ENCODE peak calls at places on chromosomes 5 and 9, in six cellular contexts. G is tibial nerve; V is psoas muscle; B is CD8-positive, alpha-beta T cell; I is mesenchymal stem cell; Y is Karpas-422. C is an unnamed sample.

GRCh38 chr9:134205636-134206316 is 41.4 kb upstream of the RNU6ATAC start:
- DNase-seq in G (peak; percentile 71), V (peak; percentile 77), B (no peak), I (peak; percentile 65), Y (peak; percentile 58), C (no peak)

GRCh38 chr5:35753500-35753899 is 103.2 kb upstream of the IL7R start:
- DNase-seq in G (no peak), V (no peak), B (no peak), I (no peak), Y (no peak), C (no peak)

GRCh38 chr5:52598954-52599353 is 188.8 kb upstream of the ITGA1 start:
- DNase-seq in G (no peak), V (no peak), B (no peak), I (no peak), Y (no peak), C (no peak)

GRCh38 chr5:4113905-4114304 is 518.3 kb downstream of the IRX1 start:
- DNase-seq in G (no peak), V (no peak), B (no peak), I (no peak), Y (no peak), C (no peak)

GRCh38 chr5:102961671-102962070 is 158.3 kb downstream of the GIN1 start:
- DNase-seq in G (no peak), V (no peak), B (no peak), I (no peak), Y (no peak), C (no peak)

GRCh38 chr5:6399978-6400910 is 21.9 kb upstream of the MED10 start:
- DNase-seq in G (no peak), V (no peak), B (no peak), I (peak; percentile 3), Y (no peak), C (no peak)

GRCh38 chr5:180335614-180336233 is 17.4 kb downstream of the GFPT2 start:
- DNase-seq in G (no peak), V (no peak), B (no peak), I (no peak), Y (no peak), C (no peak)

GRCh38 chr5:83745821-83746220 is 25.2 kb upstream of the HAPLN1 start:
- DNase-seq in G (no peak), V (no peak), B (no peak), I (no peak), Y (no peak), C (no peak)

GRCh38 chr5:117748336-117748735 is 1173.7 kb upstream of the SEMA6A start:
- DNase-seq in G (no peak), V (no peak), B (no peak), I (no peak), Y (no peak), C (no peak)

GRCh38 chr5:89260254-89260653 is 377.3 kb upstream of the MEF2C start:
- DNase-seq in G (no peak), V (no peak), B (no peak), I (no peak), Y (no peak), C (no peak)

GRCh38 chr5:59473611-59474010 is 419.9 kb downstream of the PDE4D start:
- DNase-seq in G (no peak), V (no peak), B (no peak), I (peak; percentile 34), Y (no peak), C (no peak)

GRCh38 chr5:171421331-171422262 is 2.1 kb downstream of the FGF18 start:
- DNase-seq in G (no peak), V (peak; percentile 5), B (no peak), I (no peak), Y (no peak), C (no peak)

GRCh38 chr9:120892748-120893584 is 16.0 kb upstream of the PHF19 start:
- DNase-seq in G (no peak), V (no peak), B (peak; percentile 65), I (peak; percentile 31), Y (peak; percentile 88), C (peak; percentile 47)

GRCh38 chr9:93263334-93264229 is 79.6 kb downstream of the WNK2 start:
- DNase-seq in G (no peak), V (no peak), B (no peak), I (no peak), Y (no peak), C (no peak)

GRCh38 chr9:137396227-137396626 is 26.7 kb downstream of the EXD3 start:
- DNase-seq in G (no peak), V (no peak), B (no peak), I (peak; percentile 88), Y (no peak), C (no peak)

GRCh38 chr9:135978650-135979461 is 17.7 kb upstream of the UBAC1 start:
- DNase-seq in G (no peak), V (no peak), B (peak; percentile 66), I (no peak), Y (no peak), C (peak; percentile 51)

DNA sequence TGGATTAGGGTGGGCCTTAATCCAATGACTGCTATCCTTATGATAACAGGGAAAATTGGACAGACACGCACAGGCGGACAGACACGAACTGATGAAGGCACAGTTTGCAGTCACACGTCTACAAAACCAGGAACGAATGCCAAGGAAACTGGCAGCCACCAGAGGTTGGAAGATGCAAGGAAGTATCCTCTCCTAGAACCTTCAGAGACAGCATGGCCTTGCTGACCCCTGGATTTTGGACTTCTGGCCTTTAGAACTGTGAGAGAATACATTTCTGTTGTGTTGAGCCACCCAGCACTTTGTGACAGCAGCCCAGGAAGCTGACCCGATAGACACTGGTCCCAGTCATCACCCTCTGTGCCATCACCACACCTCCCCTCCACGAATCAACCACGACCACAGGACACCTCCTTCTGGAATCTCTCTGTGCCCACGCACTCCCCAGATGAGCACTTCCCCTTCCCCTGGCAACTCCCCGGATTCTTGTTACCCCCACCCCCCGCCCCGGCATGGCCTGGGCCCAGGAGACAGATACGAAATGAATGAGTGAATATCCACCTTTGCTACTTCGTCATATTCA is 18.7 kb downstream of the GBGT1 start:
- DNase-seq in G (no peak), V (no peak), B (no peak), I (peak; percentile 38), Y (no peak), C (no peak)
- H3K4me3 ChIP-seq in G (peak overlapping the region; percentile 30), V (peak overlapping the region; percentile 57), B (peak overlapping the region; percentile 41), I (peak overlapping the region; percentile 72), Y (peak overlapping the region; percentile 57), C (no peak overlapping the region)

DNA sequence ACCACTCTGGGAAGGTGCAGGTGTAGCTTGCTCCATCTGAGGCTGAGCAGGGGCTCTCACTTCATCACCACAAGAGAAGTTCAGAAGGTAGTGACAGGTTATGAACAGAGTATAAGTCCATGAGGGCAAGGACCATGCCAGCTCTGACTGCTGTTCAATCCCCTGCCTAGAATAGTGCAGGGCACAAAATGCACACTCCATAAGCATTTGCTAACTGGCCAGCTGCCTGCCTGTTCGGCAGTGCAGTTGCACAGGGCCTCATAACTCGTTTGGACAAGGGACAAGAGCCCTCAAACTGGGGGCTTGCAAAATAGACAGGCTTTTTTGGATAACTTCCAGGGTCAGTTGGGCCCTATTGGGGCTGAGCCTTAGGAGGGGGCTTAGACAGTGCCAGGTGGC is 21.1 kb downstream of the SPARC start:
- DNase-seq in G (no peak), V (no peak), B (no peak), I (no peak), Y (no peak), C (no peak)
- H3K4me1 ChIP-seq in G (peaks cover 42% of the 10 kb centered on the region), V (peaks cover 40% of the 10 kb centered on the region), B (no peaks in the 10 kb centered on the region), I (peaks cover 28% of the 10 kb centered on the region), Y (peaks cover 48% of the 10 kb centered on the region), C (no peaks in the 10 kb centered on the region)

DNA sequence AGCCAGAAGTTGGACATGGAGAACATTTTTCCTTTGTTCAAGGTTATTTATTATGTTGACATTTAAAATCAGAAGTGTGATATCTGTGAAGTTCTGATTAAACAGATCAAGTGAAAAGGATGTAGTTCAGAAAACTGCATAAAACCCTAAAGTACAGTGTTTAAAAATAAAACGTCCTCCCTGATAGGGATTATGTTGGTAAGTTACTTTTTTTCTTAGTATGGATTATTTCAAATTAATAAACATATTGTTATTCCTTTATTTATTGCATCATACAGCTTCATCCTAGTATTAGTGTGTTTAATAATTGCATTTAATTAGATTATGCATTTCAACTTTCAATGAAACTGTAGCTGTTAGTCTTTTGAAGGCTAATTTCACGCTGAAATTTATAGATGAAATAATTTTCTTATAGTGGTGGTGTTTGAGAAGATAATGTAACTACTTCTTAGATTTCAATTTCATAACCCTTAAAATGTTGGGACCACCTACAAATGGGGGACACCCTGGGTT is 157.9 kb upstream of the DMRT1 start:
- DNase-seq in G (no peak), V (no peak), B (no peak), I (no peak), Y (no peak), C (no peak)
- H3K4me3 ChIP-seq in G (no peak overlapping the region), V (peak overlapping the region; percentile 45), B (no peak overlapping the region), I (peak overlapping the region; percentile 79), Y (no peak overlapping the region), C (no peak overlapping the region)

GRCh38 chr9:13970018-13970417 is 343.9 kb downstream of the NFIB start:
- DNase-seq in G (no peak), V (no peak), B (no peak), I (peak; percentile 26), Y (no peak), C (no peak)
- H3K4me1 ChIP-seq in G (no peaks in the 10 kb centered on the region), V (peaks cover 18% of the 10 kb centered on the region), B (no peaks in the 10 kb centered on the region), I (peaks cover 2% of the 10 kb centered on the region), Y (no peaks in the 10 kb centered on the region), C (no peaks in the 10 kb centered on the region)

DNA sequence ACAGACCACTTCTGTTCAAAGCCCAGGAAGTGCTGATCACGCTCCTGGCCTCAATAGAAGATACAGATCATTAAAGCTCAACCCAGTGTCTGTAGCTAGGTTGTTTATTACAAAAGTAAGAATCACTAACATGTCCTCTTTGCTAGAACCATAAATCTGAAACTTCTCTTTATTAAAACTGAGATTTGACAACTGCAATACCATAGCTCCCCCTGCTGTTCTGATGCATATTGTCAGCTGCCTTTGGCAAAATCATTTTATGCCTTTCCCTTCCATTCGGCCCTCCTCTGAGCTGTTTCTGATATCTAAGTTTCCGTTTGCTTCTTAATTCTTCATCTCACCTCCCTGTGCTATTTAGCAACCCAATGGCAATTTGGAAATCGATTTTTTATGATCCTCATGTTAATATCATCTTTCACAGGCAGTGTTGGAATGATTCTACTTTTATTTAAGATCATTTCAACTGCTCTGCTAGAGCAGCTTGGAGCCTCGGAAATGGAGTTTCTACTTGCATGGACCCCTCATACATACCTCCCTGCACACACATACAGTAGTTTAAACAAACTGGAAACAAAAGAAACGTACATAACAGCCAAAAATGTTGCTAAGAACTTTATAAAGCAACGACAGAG is 998.8 kb downstream of the MAT2B start:
- DNase-seq in G (peak; percentile 61), V (no peak), B (no peak), I (peak; percentile 61), Y (peak; percentile 82), C (no peak)
- H3K4me3 ChIP-seq in G (no peak overlapping the region), V (no peak overlapping the region), B (no peak overlapping the region), I (peak overlapping the region; percentile 19), Y (no peak overlapping the region), C (no peak overlapping the region)

GRCh38 chr5:143059355-143059754 is 289.2 kb downstream of the ARHGAP26 start:
- DNase-seq in G (no peak), V (no peak), B (no peak), I (no peak), Y (no peak), C (no peak)
- H3K4me1 ChIP-seq in G (peaks cover 15% of the 10 kb centered on the region), V (peaks cover 95% of the 10 kb centered on the region), B (no peaks in the 10 kb centered on the region), I (peaks cover 6% of the 10 kb centered on the region), Y (peaks cover 38% of the 10 kb centered on the region), C (no peaks in the 10 kb centered on the region)

DNA sequence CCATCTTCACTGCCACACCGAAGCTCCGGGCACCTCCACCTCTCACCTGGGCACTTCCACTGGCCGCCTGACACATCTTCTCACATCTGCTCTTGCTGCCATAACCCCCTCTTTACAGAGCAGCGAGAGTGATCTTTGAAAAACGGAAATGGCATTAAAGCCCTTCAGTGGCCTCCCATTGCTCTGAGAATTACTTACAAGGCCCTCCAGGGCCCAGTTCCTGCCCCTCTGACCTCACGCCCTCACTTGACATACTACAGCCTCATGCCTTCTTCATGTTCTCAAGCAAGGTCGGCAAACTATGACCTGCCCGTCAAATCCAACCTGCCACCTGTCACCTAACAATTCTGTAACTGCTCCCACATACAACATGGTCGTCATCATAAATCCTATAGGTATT is 187.3 kb downstream of the NR3C1 start:
- DNase-seq in G (no peak), V (no peak), B (no peak), I (no peak), Y (no peak), C (no peak)
- H3K4me3 ChIP-seq in G (no peak overlapping the region), V (no peak overlapping the region), B (no peak overlapping the region), I (no peak overlapping the region), Y (no peak overlapping the region), C (no peak overlapping the region)